ENCODE peak calls at places on chromosome 1, in four cellular contexts. G, M, S and V are unnamed samples.

GRCh38 chr1:242081446-242081845 is 82.5 kb upstream of the MAP1LC3C start:
- DNase-seq in G (no peak), M (no peak), S (no peak), V (no peak)

GRCh38 chr1:189962171-189962570 is 515.5 kb downstream of the BRINP3 start:
- DNase-seq in G (no peak), M (no peak), S (no peak), V (no peak)

GRCh38 chr1:30286984-30287839 is 436.2 kb downstream of the MATN1 start:
- DNase-seq in G (no peak), M (no peak), S (no peak), V (no peak)

GRCh38 chr1:42013881-42014470 is 95.3 kb upstream of the HIVEP3 start:
- DNase-seq in G (no peak), M (no peak), S (no peak), V (no peak)

GRCh38 chr1:97174039-97174704 is 452.6 kb downstream of the PTBP2 start:
- DNase-seq in G (no peak), M (no peak), S (no peak), V (no peak)

GRCh38 chr1:206556748-206557635 is 49.7 kb downstream of the RASSF5 start:
- DNase-seq in G (peak), M (peak), S (peak), V (peak)

GRCh38 chr1:4109626-4109940 is 209.5 kb upstream of the C1orf174 start:
- DNase-seq in G (no peak), M (no peak), S (no peak), V (peak)

GRCh38 chr1:24237046-24237371 is 49.9 kb upstream of the IFNLR1 start:
- DNase-seq in G (no peak), M (no peak), S (no peak), V (no peak)

GRCh38 chr1:79982218-79982617 is 975.7 kb upstream of the ADGRL4 start:
- DNase-seq in G (no peak), M (peak), S (peak), V (peak)

GRCh38 chr1:214102907-214103306 is 115.1 kb downstream of the PROX1 start:
- DNase-seq in G (no peak), M (no peak), S (no peak), V (no peak)

GRCh38 chr1:71339238-71339637 is 258.4 kb upstream of the ZRANB2 start:
- DNase-seq in G (no peak), M (no peak), S (no peak), V (no peak)

GRCh38 chr1:12397426-12398134 is 167.8 kb downstream of the VPS13D start:
- DNase-seq in G (no peak), M (no peak), S (no peak), V (no peak)

GRCh38 chr1:24503003-24503751 is 541 bp downstream of the RCAN3 start:
- DNase-seq in G (no peak), M (peak), S (no peak), V (no peak)

GRCh38 chr1:18112611-18113010 is 5.0 kb downstream of the IGSF21 start:
- DNase-seq in G (no peak), M (no peak), S (no peak), V (no peak)

GRCh38 chr1:119275145-119275929 is 93.2 kb upstream of the HAO2 start:
- DNase-seq in G (no peak), M (no peak), S (no peak), V (no peak)